ENCODE peak calls at places on chromosomes 12 and 14, in seven cellular contexts. G is BE2C, T is ovary, A is thoracic aorta, W is gastrocnemius medialis, C is aorta, K is body of pancreas. P is an unnamed sample. For H3K4me1 and H3K36me3, the result is how much of the 10 kb centered on the place peaks cover.

GRCh38 chr12:1885605-1886245 is 32.7 kb downstream of the CACNA2D4 start:
- DNase-seq in G (no peak), W (no peak), A (no peak), K (no peak), C (no peak), T (no peak), P (no peak)

GRCh38 chr12:29039013-29039412 is 110.1 kb upstream of the FAR2 start:
- DNase-seq in A (no peak), W (no peak), G (peak), T (no peak), K (no peak), C (no peak), P (no peak)

GRCh38 chr14:64702493-64703392 is 1.5 kb upstream of the PLEKHG3 start:
- DNase-seq in T (no peak), K (peak), G (no peak), A (no peak), W (no peak), C (no peak), P (no peak)

GRCh38 chr12:94174576-94174975 is 26.2 kb downstream of the PLXNC1 start:
- DNase-seq in T (no peak), G (no peak), K (no peak), C (peak), A (no peak), W (no peak), P (no peak)

GRCh38 chr12:10196210-10196609 is 16.5 kb upstream of the GABARAPL1 start:
- DNase-seq in T (no peak), G (no peak), A (no peak), C (no peak), K (no peak), W (no peak), P (no peak)

GRCh38 chr14:79378020-79378419 is 833.3 kb downstream of the DIO2 start:
- DNase-seq in K (no peak), W (no peak), T (no peak), G (no peak), A (no peak), C (no peak), P (no peak)

GRCh38 chr12:5244513-5244972 is 187.4 kb upstream of the NTF3 start:
- DNase-seq in A (no peak), G (no peak), T (no peak), W (no peak), K (no peak), C (no peak), P (peak)

GRCh38 chr14:23153891-23154796 is 29.3 kb downstream of the SLC7A8 start:
- DNase-seq in W (peak), A (peak), K (peak), C (peak), T (peak), G (peak), P (no peak)

GRCh38 chr12:50659690-50660424 is 104.0 kb upstream of the ATF1 start:
- DNase-seq in G (no peak), C (no peak), K (no peak), A (no peak), W (no peak), T (no peak), P (no peak)

GRCh38 chr12:65791400-65791799 is 32.9 kb upstream of the HMGA2 start:
- DNase-seq in G (no peak), K (no peak), W (no peak), C (no peak), T (no peak), A (no peak), P (no peak)

GRCh38 chr14:75340921-75341320 is 62.3 kb downstream of the FOS start:
- DNase-seq in G (peak), C (peak), T (peak), K (peak), A (peak), W (peak), P (peak)

GRCh38 chr12:51009038-51009437 is 17.1 kb downstream of the SLC11A2 start:
- DNase-seq in K (peak), C (peak), T (peak), W (peak), A (no peak), G (no peak), P (no peak)

GRCh38 chr12:26935636-26936378 is 2.0 kb downstream of the INTS13 start:
- DNase-seq in K (peak), G (no peak), C (no peak), A (no peak), W (no peak), T (no peak), P (no peak)

GRCh38 chr14:71237556-71237955 is 330.3 kb downstream of the PCNX1 start:
- DNase-seq in C (no peak), K (no peak), W (no peak), T (no peak), A (no peak), G (no peak), P (no peak)

GRCh38 chr14:55730602-55731001 is 150.6 kb downstream of the KTN1 start:
- DNase-seq in A (no peak), G (no peak), K (no peak), T (no peak), C (no peak), W (no peak), P (no peak)

GRCh38 chr12:48157889-48158370 is 615 bp upstream of the ASB8 start:
- DNase-seq in A (no peak), C (no peak), W (no peak), G (no peak), T (no peak), K (no peak), P (peak)

GRCh38 chr14:21917699-21918436 is 244.2 kb upstream of the OR4E1 start:
- DNase-seq in A (no peak), C (no peak), T (no peak), K (peak), G (peak), W (no peak), P (peak)

GRCh38 chr14:84237881-84238280 is 1292.1 kb upstream of the FLRT2 start:
- DNase-seq in G (no peak), T (no peak), K (no peak), A (no peak), C (no peak), W (no peak), P (no peak)

GRCh38 chr14:76760331-76761197 is 704 bp upstream of the VASH1 start:
- DNase-seq in G (no peak), K (no peak), A (no peak), C (no peak), W (no peak), T (no peak), P (peak)

GRCh38 chr14:98444077-98444476 is 827.9 kb downstream of the BCL11B start:
- DNase-seq in W (no peak), T (no peak), C (no peak), G (no peak), K (no peak), A (no peak), P (no peak)

GRCh38 chr12:50572275-50572674 is 67.5 kb downstream of the DIP2B start:
- DNase-seq in T (no peak), K (no peak), C (no peak), A (no peak), G (no peak), W (no peak), P (no peak)

GRCh38 chr12:118645219-118645618 is 268.9 kb downstream of the SUDS3 start:
- DNase-seq in T (no peak), C (no peak), K (peak), A (no peak), W (no peak), G (no peak), P (peak)

GRCh38 chr12:123983822-123984485 is 10.9 kb downstream of the ZNF664 start:
- DNase-seq in T (peak), K (peak), A (no peak), C (no peak), G (peak), W (peak), P (peak)

DNA sequence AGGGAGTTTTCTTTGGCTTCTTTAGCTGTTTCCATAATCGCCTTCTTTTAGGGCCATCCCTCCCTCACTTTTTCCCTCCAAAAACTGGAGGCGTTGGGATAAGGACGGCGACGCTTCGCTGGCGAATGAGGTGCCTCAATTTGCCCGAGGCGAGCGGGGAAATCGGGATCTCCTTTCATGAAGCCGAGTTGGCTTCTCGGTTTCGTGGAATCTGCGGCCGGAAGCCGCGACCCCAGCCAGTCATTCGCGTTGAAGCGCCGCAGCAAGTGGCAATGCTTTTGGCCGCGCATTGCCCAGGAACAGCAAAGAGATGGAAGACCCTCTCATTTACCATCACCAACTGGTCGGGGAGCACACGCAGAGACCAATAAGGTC is 8.3 kb upstream of the SIX1 start:
- DNase-seq in G (no peak), T (no peak), C (no peak), W (no peak), A (no peak), K (no peak), P (peak)
- H3K4me3 ChIP-seq in G (peak), T (peak), C (peak), W (peak), A (peak), K (peak), P (peak)

GRCh38 chr12:131114331-131114730 is 160.6 kb downstream of the ADGRD1 start:
- DNase-seq in G (no peak), W (no peak), A (no peak), T (no peak), K (no peak), C (peak), P (no peak)

GRCh38 chr12:131113562-131113961 is 159.9 kb downstream of the ADGRD1 start:
- DNase-seq in G (no peak), W (no peak), A (no peak), C (peak), T (no peak), K (no peak), P (no peak)

GRCh38 chr12:131116437-131117117 is 162.9 kb downstream of the ADGRD1 start:
- DNase-seq in K (no peak), W (no peak), C (peak), A (no peak), G (peak), T (no peak), P (peak)

GRCh38 chr12:131115766-131116165 is 162.1 kb downstream of the ADGRD1 start:
- DNase-seq in A (no peak), K (no peak), W (no peak), G (no peak), T (no peak), C (peak), P (no peak)

DNA sequence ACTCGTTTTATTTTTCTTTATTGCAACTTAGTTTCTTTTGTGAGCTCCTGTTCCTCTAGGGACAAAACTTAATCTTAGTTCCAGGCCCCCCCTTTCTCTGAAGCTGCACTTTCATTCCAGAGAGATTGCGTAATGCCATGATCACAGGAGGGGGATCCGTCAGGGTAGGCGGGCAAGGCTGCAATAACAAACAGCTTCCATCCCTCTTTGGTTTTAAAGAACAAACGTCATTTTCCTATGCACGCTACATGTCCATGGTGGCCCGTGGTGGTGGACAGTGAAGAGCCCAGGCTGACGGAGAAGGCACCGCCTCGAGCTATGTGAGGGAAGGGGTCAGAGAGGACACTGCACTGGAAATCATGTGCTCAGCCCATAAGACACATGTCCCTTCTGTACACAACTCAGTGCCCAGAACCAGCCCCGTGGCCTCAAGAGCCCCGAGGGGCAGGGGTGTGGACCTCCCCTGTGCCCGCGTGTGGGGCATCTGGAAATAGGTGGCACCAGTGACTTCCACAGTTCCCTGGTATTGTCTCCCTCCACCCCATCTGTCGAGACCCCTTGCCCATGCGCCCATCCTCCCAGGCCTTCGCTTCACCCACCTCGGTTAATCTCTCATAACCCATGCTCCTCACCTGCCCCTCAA is 161.4 kb downstream of the ADGRD1 start:
- DNase-seq in W (no peak), A (no peak), G (no peak), T (no peak), K (no peak), C (peak), P (no peak)
- H3K4me1 ChIP-seq in W (under half), A (under half), G (under half), T (under half), K (under half), C (under half), P (under half)

GRCh38 chr12:110352401-110352800 is 51.1 kb downstream of the ANAPC7 start:
- DNase-seq in A (no peak), K (no peak), C (no peak), W (no peak), T (no peak), G (no peak), P (no peak)
- H3K36me3 ChIP-seq in A (under half), K (under half), C (under half), W (under half), T (under half), G (under half), P (under half)

DNA sequence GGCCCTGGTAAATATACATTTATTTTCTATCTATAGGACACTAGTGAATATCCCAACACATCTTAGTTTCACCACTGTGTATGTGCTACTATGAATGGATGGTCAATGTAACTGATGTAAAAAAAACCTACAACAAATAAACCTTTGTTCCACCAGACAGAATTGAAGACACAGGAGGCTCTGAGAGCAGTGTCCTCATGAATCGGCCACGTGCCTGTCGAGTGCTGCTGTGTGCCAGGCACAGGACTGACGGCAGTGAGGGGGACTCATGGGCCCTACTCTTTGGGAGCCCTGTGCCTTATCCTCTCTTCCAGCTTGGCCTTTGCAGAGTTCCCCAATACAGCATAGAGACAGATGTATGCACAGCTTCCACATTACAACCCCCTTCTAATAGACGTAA is 18.2 kb downstream of the CINP start:
- DNase-seq in T (no peak), W (no peak), G (no peak), K (no peak), C (no peak), A (no peak), P (no peak)
- H3K4me3 ChIP-seq in T (no peak), W (no peak), G (no peak), K (no peak), C (no peak), A (no peak), P (no peak)

DNA sequence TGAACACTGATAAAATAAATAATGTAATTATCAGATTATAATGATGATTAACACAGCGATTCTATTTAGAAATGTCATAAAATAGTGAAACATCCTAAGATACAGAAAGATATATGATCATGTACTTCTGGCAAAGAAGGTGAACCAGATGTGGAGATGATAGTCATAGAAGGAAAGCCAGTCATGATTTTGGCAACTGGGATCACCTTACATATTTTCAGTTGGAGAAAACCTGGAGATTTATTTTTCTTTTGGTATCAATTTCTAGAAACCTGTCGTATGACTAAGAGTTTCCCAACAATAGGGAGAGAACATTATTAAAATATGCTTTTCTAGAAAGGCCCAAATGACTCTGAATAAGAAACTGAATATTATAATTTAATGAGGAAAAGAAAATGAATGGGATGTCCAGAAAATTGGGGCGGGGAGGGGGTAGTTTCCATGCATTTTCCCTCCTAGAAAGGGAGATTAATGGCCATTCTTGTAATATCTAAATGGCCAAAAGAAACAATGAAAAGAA is 396.4 kb downstream of the ZFP36L1 start:
- DNase-seq in W (no peak), G (no peak), A (no peak), C (no peak), K (no peak), T (no peak), P (no peak)
- H3K4me1 ChIP-seq in W (under half), G (under half), A (half or more), C (under half), K (under half), T (half or more), P (under half)

DNA sequence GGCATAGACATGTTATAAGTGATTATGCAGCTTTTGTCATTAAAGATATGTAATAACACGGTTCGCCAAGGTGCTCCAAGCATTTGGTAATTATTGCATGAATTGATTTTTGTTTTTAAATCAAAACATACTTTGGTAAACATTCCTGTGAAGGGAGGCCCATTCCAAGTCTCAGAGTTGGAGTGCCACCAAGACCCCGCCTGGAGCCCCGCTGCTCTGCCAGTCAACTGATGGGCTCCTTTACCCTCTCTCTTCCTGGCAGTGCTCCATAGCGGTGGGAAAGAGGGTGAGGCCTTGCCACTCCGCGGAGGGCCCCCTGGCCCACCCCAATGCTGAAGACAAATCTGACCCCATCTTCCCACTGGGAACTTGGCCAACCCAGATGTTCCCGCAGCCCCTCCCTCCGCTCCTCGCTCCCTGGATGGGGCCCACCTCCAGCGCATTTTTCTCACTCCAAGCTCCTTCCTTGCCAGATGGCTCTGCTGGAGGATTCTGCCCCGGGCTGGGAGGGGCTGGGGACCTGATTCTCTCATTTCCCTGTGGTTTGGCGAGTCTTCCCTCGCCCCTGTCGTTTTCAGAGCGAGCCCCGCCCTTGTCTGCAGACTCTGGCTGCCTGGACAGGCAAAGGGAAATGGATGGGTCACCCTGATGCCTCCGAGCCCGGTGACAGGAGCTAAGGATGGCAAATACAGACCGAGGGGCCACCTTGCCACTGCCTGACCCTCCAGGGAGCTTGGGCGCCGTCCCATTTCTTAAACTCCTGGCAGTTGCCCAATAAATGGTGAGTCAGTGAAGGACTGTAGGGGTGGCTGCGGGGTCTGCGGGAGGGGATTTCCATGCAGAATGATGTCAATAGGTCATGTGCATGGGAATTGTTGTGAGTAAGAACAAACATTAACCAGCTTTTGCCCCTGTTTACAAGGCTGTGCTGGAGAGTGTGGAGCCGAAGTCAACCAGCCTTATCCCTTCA is 9.2 kb upstream of the PAPLN start:
- DNase-seq in W (peak), T (peak), K (peak), A (no peak), C (peak), G (peak), P (peak)
- H3K36me3 ChIP-seq in W (under half), T (under half), K (under half), A (under half), C (under half), G (under half), P (under half)

GRCh38 chr12:88310069-88310468 is 168.0 kb downstream of the TMTC3 start:
- DNase-seq in A (no peak), W (no peak), K (no peak), C (no peak), G (no peak), T (no peak), P (peak)

GRCh38 chr12:88313554-88313953 is 171.4 kb downstream of the TMTC3 start:
- DNase-seq in T (no peak), K (no peak), G (no peak), C (no peak), W (no peak), A (no peak), P (no peak)

GRCh38 chr12:88309546-88309945 is 167.4 kb downstream of the TMTC3 start:
- DNase-seq in A (no peak), K (no peak), W (no peak), G (no peak), T (no peak), C (no peak), P (no peak)

GRCh38 chr12:88308825-88309224 is 166.7 kb downstream of the TMTC3 start:
- DNase-seq in G (no peak), A (no peak), W (no peak), K (no peak), C (no peak), T (no peak), P (no peak)

GRCh38 chr12:88310666-88311065 is 168.6 kb downstream of the TMTC3 start:
- DNase-seq in W (no peak), T (no peak), C (no peak), G (no peak), A (no peak), K (no peak), P (no peak)
- H3K4me3 ChIP-seq in W (no peak), T (no peak), C (no peak), G (no peak), A (no peak), K (no peak), P (no peak)